ENCODE peak calls at places on chromosome 2, in ten cellular contexts. L is HCT116, G is spleen, Q is adrenal gland, F is sigmoid colon, X is breast epithelium, N is thyroid gland, J is A549, P is heart left ventricle, K is IMR-90. M is an unnamed sample.
A peak's percentile ranks its signal among the peaks of the same experiment; 100 is the strongest.

GRCh38 chr2:146990311-146990781 is 854.5 kb upstream of the ACVR2A start:
- DNase-seq in L (no peak), G (no peak), Q (no peak), F (no peak), X (no peak), N (no peak), J (no peak), P (no peak), K (peak; percentile 26), M (no peak)

GRCh38 chr2:160651416-160652200 is 158.0 kb upstream of the RBMS1 start:
- DNase-seq in L (no peak), G (no peak), Q (no peak), F (no peak), X (no peak), N (no peak), J (no peak), P (no peak), K (peak; percentile 47), M (no peak)

GRCh38 chr2:97011977-97012569 is 25.7 kb upstream of the FAM178B start:
- DNase-seq in L (peak; percentile 48), G (no peak), Q (peak; percentile 57), F (no peak), X (no peak), N (peak; percentile 5), J (peak; percentile 5), P (no peak), K (peak; percentile 70), M (no peak)

GRCh38 chr2:199977984-199978415 is 22.6 kb downstream of the MAIP1 start:
- DNase-seq in L (peak; percentile 29), G (no peak), Q (no peak), F (no peak), X (no peak), N (no peak), J (no peak), P (no peak), K (peak; percentile 82), M (no peak)

GRCh38 chr2:241859436-241860183 is 916 bp upstream of the PDCD1 start:
- DNase-seq in L (no peak), G (peak; percentile 80), Q (peak; percentile 78), F (peak; percentile 81), X (no peak), N (no peak), J (no peak), P (peak; percentile 67), K (peak; percentile 36), M (peak; percentile 49)

GRCh38 chr2:132438650-132439030 is 22.0 kb downstream of the GPR39 start:
- DNase-seq in L (peak; percentile 78), G (no peak), Q (no peak), F (no peak), X (no peak), N (no peak), J (peak; percentile 82), P (no peak), K (peak; percentile 97), M (no peak)

GRCh38 chr2:45256173-45256866 is 247.1 kb upstream of the SIX2 start:
- DNase-seq in L (no peak), G (no peak), Q (no peak), F (no peak), X (no peak), N (peak; percentile 67), J (no peak), P (no peak), K (no peak), M (no peak)

GRCh38 chr2:189512879-189513278 is 67.7 kb downstream of the SLC40A1 start:
- DNase-seq in L (no peak), G (no peak), Q (peak; percentile 65), F (no peak), X (no peak), N (no peak), J (no peak), P (no peak), K (no peak), M (no peak)

GRCh38 chr2:29518988-29519925 is 402.1 kb downstream of the ALK start:
- DNase-seq in L (no peak), G (no peak), Q (no peak), F (no peak), X (no peak), N (peak; percentile 55), J (no peak), P (no peak), K (peak; percentile 84), M (peak; percentile 85)

GRCh38 chr2:107984667-107985066 is 1.7 kb upstream of the SLC5A7 start:
- DNase-seq in L (no peak), G (no peak), Q (no peak), F (no peak), X (no peak), N (no peak), J (no peak), P (no peak), K (no peak), M (no peak)

GRCh38 chr2:71609958-71610357 is 156.6 kb downstream of the DYSF start:
- DNase-seq in L (peak; percentile 24), G (no peak), Q (peak; percentile 42), F (peak; percentile 32), X (no peak), N (no peak), J (peak; percentile 50), P (peak; percentile 7), K (peak; percentile 54), M (peak; percentile 6)

GRCh38 chr2:3470856-3471737 is 48.2 kb downstream of the ADI1 start:
- DNase-seq in L (no peak), G (peak; percentile 44), Q (no peak), F (no peak), X (no peak), N (no peak), J (no peak), P (no peak), K (no peak), M (no peak)

GRCh38 chr2:51490576-51491234 is 458.8 kb upstream of the NRXN1 start:
- DNase-seq in L (no peak), G (no peak), Q (no peak), F (no peak), X (no peak), N (no peak), J (no peak), P (no peak), K (no peak), M (no peak)

GRCh38 chr2:31335921-31336570 is 78.5 kb downstream of the XDH start:
- DNase-seq in L (no peak), G (no peak), Q (no peak), F (no peak), X (no peak), N (no peak), J (no peak), P (no peak), K (peak; percentile 86), M (no peak)

GRCh38 chr2:74239346-74239745 is 40.9 kb downstream of the MTHFD2 start:
- DNase-seq in L (no peak), G (peak; percentile 44), Q (no peak), F (peak; percentile 27), X (no peak), N (no peak), J (no peak), P (no peak), K (no peak), M (no peak)

DNA sequence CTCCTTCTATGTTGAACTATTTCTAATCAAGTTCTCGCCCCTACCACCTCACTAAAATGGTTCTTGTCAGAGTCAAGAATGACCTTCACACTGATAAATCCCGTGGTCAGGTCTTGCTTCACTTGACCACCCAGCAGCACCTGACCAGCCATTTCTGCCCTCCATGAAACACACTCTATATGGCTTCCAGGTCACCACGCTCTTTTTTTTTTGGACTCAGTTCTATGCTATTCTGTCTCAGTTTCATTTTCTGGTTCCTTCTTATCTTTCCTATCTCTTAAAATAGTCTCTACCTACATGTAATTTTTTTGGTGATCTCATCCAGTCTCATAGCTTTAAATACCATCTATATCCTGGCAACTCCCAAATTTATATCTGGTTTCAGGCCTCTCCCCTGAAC is 11.4 kb downstream of the EIF2AK3 start:
- DNase-seq in L (no peak), G (no peak), Q (no peak), F (no peak), X (no peak), N (no peak), J (no peak), P (no peak), K (no peak), M (no peak)
- H3K4me3 ChIP-seq in L (no peak overlapping the region), G (no peak overlapping the region), Q (no peak overlapping the region), F (no peak overlapping the region), X (no peak overlapping the region), N (no peak overlapping the region), J (no peak overlapping the region), P (no peak overlapping the region), K (no peak overlapping the region), M (no peak overlapping the region)

GRCh38 chr2:70280242-70280798 is 13.2 kb downstream of the SNRPG start:
- DNase-seq in L (no peak), G (no peak), Q (no peak), F (no peak), X (no peak), N (peak; percentile 65), J (no peak), P (no peak), K (no peak), M (no peak)
- TF ChIP-seq POLR2A in L (no peak), G (no peak), Q (no peak), F (no peak), X (no peak), N (no peak), J (no peak), P (no peak), K (no peak), M (no peak)

GRCh38 chr2:101778102-101778501 is 80.6 kb downstream of the MAP4K4 start:
- DNase-seq in L (no peak), G (no peak), Q (no peak), F (no peak), X (no peak), N (no peak), J (no peak), P (no peak), K (no peak), M (no peak)

GRCh38 chr2:101775092-101775491 is 77.6 kb downstream of the MAP4K4 start:
- DNase-seq in L (no peak), G (no peak), Q (no peak), F (no peak), X (no peak), N (no peak), J (no peak), P (no peak), K (peak; percentile 67), M (no peak)

GRCh38 chr2:101776172-101777043 is 78.9 kb downstream of the MAP4K4 start:
- DNase-seq in L (no peak), G (no peak), Q (no peak), F (no peak), X (no peak), N (peak; percentile 31), J (peak; percentile 21), P (no peak), K (no peak), M (no peak)

GRCh38 chr2:101777337-101777736 is 79.8 kb downstream of the MAP4K4 start:
- DNase-seq in L (no peak), G (no peak), Q (no peak), F (no peak), X (no peak), N (no peak), J (no peak), P (no peak), K (no peak), M (no peak)

GRCh38 chr2:101775636-101776035 is 78.1 kb downstream of the MAP4K4 start:
- DNase-seq in L (no peak), G (no peak), Q (no peak), F (no peak), X (no peak), N (peak; percentile 23), J (no peak), P (no peak), K (no peak), M (no peak)
- H3K4me1 ChIP-seq in L (no peaks in the 10 kb centered on the region), G (peaks cover 19% of the 10 kb centered on the region), Q (no peaks in the 10 kb centered on the region), F (no peaks in the 10 kb centered on the region), X (no peaks in the 10 kb centered on the region), N (peaks cover 54% of the 10 kb centered on the region), J (peaks cover 40% of the 10 kb centered on the region), P (peaks cover 2% of the 10 kb centered on the region), K (peaks cover 24% of the 10 kb centered on the region), M (peaks cover 23% of the 10 kb centered on the region)

GRCh38 chr2:182810087-182810486 is 56.4 kb downstream of the FRZB start:
- DNase-seq in L (no peak), G (no peak), Q (no peak), F (no peak), X (no peak), N (no peak), J (no peak), P (no peak), K (no peak), M (no peak)
- H3K4me3 ChIP-seq in L (no peak overlapping the region), G (no peak overlapping the region), Q (no peak overlapping the region), F (no peak overlapping the region), X (no peak overlapping the region), N (no peak overlapping the region), J (no peak overlapping the region), P (no peak overlapping the region), K (no peak overlapping the region), M (no peak overlapping the region)

M was measured in body of pancreas.